ENCODE peak calls at places on chromosome 19, in eight cellular contexts. One of them, this sample, is unnamed.

GRCh38 chr19:19860756-19861390 is 4.8 kb upstream of the ZNF253 start:
- DNase-seq in stimulated activated CD4-positive, alpha-beta T cell treated with anti-CD3 and anti-CD28 coated beads, Interleukin-4, amount 100 ng/mL, for 4 hours: peak
- DNase-seq in fibroblast of lung: peak
- DNase-seq in heart right ventricle: peak
- DNase-seq in heart left ventricle: no peak
- DNase-seq in upper lobe of right lung: no peak
- DNase-seq in germinal center: peak
- DNase-seq in fibroblast of the aortic adventitia: no peak
- DNase-seq in this sample: peak

GRCh38 chr19:16628984-16629691 is 1.1 kb upstream of the MED26 start:
- DNase-seq in heart right ventricle: peak
- DNase-seq in fibroblast of lung: peak
- DNase-seq in germinal center: peak
- DNase-seq in upper lobe of right lung: no peak
- DNase-seq in fibroblast of the aortic adventitia: peak
- DNase-seq in heart left ventricle: peak
- DNase-seq in stimulated activated CD4-positive, alpha-beta T cell treated with anti-CD3 and anti-CD28 coated beads, Interleukin-4, amount 100 ng/mL, for 4 hours: no peak
- DNase-seq in this sample: peak

GRCh38 chr19:1512671-1513491 is at the start of gene ADAMTSL5:
- DNase-seq in heart right ventricle: peak
- DNase-seq in upper lobe of right lung: peak
- DNase-seq in fibroblast of lung: peak
- DNase-seq in fibroblast of the aortic adventitia: peak
- DNase-seq in germinal center: peak
- DNase-seq in stimulated activated CD4-positive, alpha-beta T cell treated with anti-CD3 and anti-CD28 coated beads, Interleukin-4, amount 100 ng/mL, for 4 hours: peak
- DNase-seq in heart left ventricle: peak
- DNase-seq in this sample: peak

GRCh38 chr19:53877361-53877766 is 4.6 kb upstream of the PRKCG start:
- DNase-seq in fibroblast of lung: peak
- DNase-seq in germinal center: no peak
- DNase-seq in heart right ventricle: no peak
- DNase-seq in fibroblast of the aortic adventitia: peak
- DNase-seq in upper lobe of right lung: no peak
- DNase-seq in heart left ventricle: no peak
- DNase-seq in stimulated activated CD4-positive, alpha-beta T cell treated with anti-CD3 and anti-CD28 coated beads, Interleukin-4, amount 100 ng/mL, for 4 hours: no peak
- DNase-seq in this sample: no peak

GRCh38 chr19:44800461-44800860 is 8.4 kb upstream of the BCAM start:
- DNase-seq in germinal center: peak
- DNase-seq in fibroblast of lung: peak
- DNase-seq in heart right ventricle: peak
- DNase-seq in upper lobe of right lung: peak
- DNase-seq in stimulated activated CD4-positive, alpha-beta T cell treated with anti-CD3 and anti-CD28 coated beads, Interleukin-4, amount 100 ng/mL, for 4 hours: peak
- DNase-seq in heart left ventricle: peak
- DNase-seq in fibroblast of the aortic adventitia: peak
- DNase-seq in this sample: peak

GRCh38 chr19:41860419-41861097 is 503 bp downstream of the RPS19 start:
- DNase-seq in upper lobe of right lung: no peak
- DNase-seq in heart left ventricle: no peak
- DNase-seq in germinal center: no peak
- DNase-seq in stimulated activated CD4-positive, alpha-beta T cell treated with anti-CD3 and anti-CD28 coated beads, Interleukin-4, amount 100 ng/mL, for 4 hours: peak
- DNase-seq in fibroblast of lung: peak
- DNase-seq in heart right ventricle: no peak
- DNase-seq in fibroblast of the aortic adventitia: peak
- DNase-seq in this sample: no peak

GRCh38 chr19:7442423-7442822 is 46.4 kb downstream of the PEX11G start:
- DNase-seq in germinal center: no peak
- DNase-seq in fibroblast of lung: no peak
- DNase-seq in heart left ventricle: peak
- DNase-seq in heart right ventricle: peak
- DNase-seq in stimulated activated CD4-positive, alpha-beta T cell treated with anti-CD3 and anti-CD28 coated beads, Interleukin-4, amount 100 ng/mL, for 4 hours: no peak
- DNase-seq in upper lobe of right lung: no peak
- DNase-seq in fibroblast of the aortic adventitia: no peak
- DNase-seq in this sample: no peak

GRCh38 chr19:10027158-10027997 is 14.1 kb downstream of the RDH8 start:
- DNase-seq in fibroblast of lung: peak
- DNase-seq in upper lobe of right lung: peak
- DNase-seq in heart left ventricle: peak
- DNase-seq in germinal center: peak
- DNase-seq in stimulated activated CD4-positive, alpha-beta T cell treated with anti-CD3 and anti-CD28 coated beads, Interleukin-4, amount 100 ng/mL, for 4 hours: peak
- DNase-seq in fibroblast of the aortic adventitia: peak
- DNase-seq in heart right ventricle: peak
- DNase-seq in this sample: peak

GRCh38 chr19:38409631-38410133 is 6.8 kb downstream of the FAM98C start:
- DNase-seq in germinal center: no peak
- DNase-seq in stimulated activated CD4-positive, alpha-beta T cell treated with anti-CD3 and anti-CD28 coated beads, Interleukin-4, amount 100 ng/mL, for 4 hours: no peak
- DNase-seq in heart right ventricle: peak
- DNase-seq in fibroblast of the aortic adventitia: peak
- DNase-seq in upper lobe of right lung: no peak
- DNase-seq in heart left ventricle: no peak
- DNase-seq in fibroblast of lung: peak
- DNase-seq in this sample: no peak

GRCh38 chr19:10662384-10663251 is 8.5 kb downstream of the ILF3 start:
- DNase-seq in heart right ventricle: no peak
- DNase-seq in fibroblast of the aortic adventitia: peak
- DNase-seq in stimulated activated CD4-positive, alpha-beta T cell treated with anti-CD3 and anti-CD28 coated beads, Interleukin-4, amount 100 ng/mL, for 4 hours: no peak
- DNase-seq in upper lobe of right lung: no peak
- DNase-seq in heart left ventricle: no peak
- DNase-seq in fibroblast of lung: peak
- DNase-seq in germinal center: peak
- DNase-seq in this sample: no peak

GRCh38 chr19:55284405-55285058 is 735 bp downstream of the BRSK1 start:
- DNase-seq in heart left ventricle: no peak
- DNase-seq in upper lobe of right lung: no peak
- DNase-seq in heart right ventricle: no peak
- DNase-seq in germinal center: no peak
- DNase-seq in fibroblast of the aortic adventitia: no peak
- DNase-seq in stimulated activated CD4-positive, alpha-beta T cell treated with anti-CD3 and anti-CD28 coated beads, Interleukin-4, amount 100 ng/mL, for 4 hours: no peak
- DNase-seq in fibroblast of lung: no peak
- DNase-seq in this sample: no peak

GRCh38 chr19:3644351-3645066 is 17.9 kb upstream of the CACTIN start:
- DNase-seq in heart left ventricle: no peak
- DNase-seq in fibroblast of lung: peak
- DNase-seq in germinal center: no peak
- DNase-seq in fibroblast of the aortic adventitia: peak
- DNase-seq in upper lobe of right lung: no peak
- DNase-seq in heart right ventricle: no peak
- DNase-seq in stimulated activated CD4-positive, alpha-beta T cell treated with anti-CD3 and anti-CD28 coated beads, Interleukin-4, amount 100 ng/mL, for 4 hours: no peak
- DNase-seq in this sample: no peak

GRCh38 chr19:47315125-47315821 is 5.6 kb downstream of the C5AR1 start:
- DNase-seq in stimulated activated CD4-positive, alpha-beta T cell treated with anti-CD3 and anti-CD28 coated beads, Interleukin-4, amount 100 ng/mL, for 4 hours: no peak
- DNase-seq in germinal center: no peak
- DNase-seq in heart left ventricle: peak
- DNase-seq in fibroblast of the aortic adventitia: peak
- DNase-seq in heart right ventricle: peak
- DNase-seq in fibroblast of lung: peak
- DNase-seq in upper lobe of right lung: peak
- DNase-seq in this sample: peak

GRCh38 chr19:28168557-28168956 is 1044.4 kb downstream of the UQCRFS1 start:
- DNase-seq in stimulated activated CD4-positive, alpha-beta T cell treated with anti-CD3 and anti-CD28 coated beads, Interleukin-4, amount 100 ng/mL, for 4 hours: no peak
- DNase-seq in fibroblast of lung: peak
- DNase-seq in upper lobe of right lung: no peak
- DNase-seq in heart right ventricle: no peak
- DNase-seq in fibroblast of the aortic adventitia: no peak
- DNase-seq in germinal center: no peak
- DNase-seq in heart left ventricle: no peak
- DNase-seq in this sample: no peak

GRCh38 chr19:18590273-18591272 is 2.0 kb downstream of the REX1BD start:
- DNase-seq in fibroblast of the aortic adventitia: no peak
- DNase-seq in stimulated activated CD4-positive, alpha-beta T cell treated with anti-CD3 and anti-CD28 coated beads, Interleukin-4, amount 100 ng/mL, for 4 hours: no peak
- DNase-seq in germinal center: no peak
- DNase-seq in fibroblast of lung: peak
- DNase-seq in heart right ventricle: no peak
- DNase-seq in upper lobe of right lung: peak
- DNase-seq in heart left ventricle: no peak
- DNase-seq in this sample: peak

GRCh38 chr19:17020380-17020779 is 6.2 kb downstream of the CPAMD8 start:
- DNase-seq in germinal center: no peak
- DNase-seq in fibroblast of lung: no peak
- DNase-seq in fibroblast of the aortic adventitia: no peak
- DNase-seq in stimulated activated CD4-positive, alpha-beta T cell treated with anti-CD3 and anti-CD28 coated beads, Interleukin-4, amount 100 ng/mL, for 4 hours: no peak
- DNase-seq in heart left ventricle: no peak
- DNase-seq in heart right ventricle: no peak
- DNase-seq in upper lobe of right lung: no peak
- DNase-seq in this sample: no peak

This sample was measured in stimulated activated naive CD8-positive, alpha-beta T cell treated with anti-CD3 and anti-CD28 coated beads, Interleukin-15, amount 100 ng/mL, for 72 hours.